ENCODE peak calls at places on chromosomes 13 and 19, in five cellular contexts. X, J, L, N and R are unnamed samples.

GRCh38 chr13:48559638-48560320 is 26.9 kb upstream of the RCBTB2 start:
- DNase-seq in X (peak), N (no peak), J (no peak), L (no peak), R (no peak)

GRCh38 chr19:19366691-19367396 is 38.6 kb upstream of the GATAD2A start:
- DNase-seq in X (peak), J (peak), L (peak), N (peak), R (peak)

GRCh38 chr13:36432106-36432544 is at the start of gene CCNA1:
- DNase-seq in N (no peak), X (no peak), L (no peak), J (no peak), R (no peak)

GRCh38 chr19:58003153-58003828 is 671 bp upstream of the ZNF606 start:
- DNase-seq in L (peak), J (no peak), N (peak), X (no peak), R (no peak)

GRCh38 chr19:32041681-32042292 is 303.6 kb upstream of the ZNF507 start:
- DNase-seq in N (peak), L (peak), X (no peak), J (no peak), R (peak)

GRCh38 chr19:16268676-16269319 is 55.8 kb upstream of the KLF2 start:
- DNase-seq in L (no peak), X (no peak), N (no peak), J (no peak), R (no peak)

GRCh38 chr13:75825161-75825560 is 189.0 kb downstream of the LMO7 start:
- DNase-seq in N (no peak), X (no peak), L (no peak), J (no peak), R (no peak)

GRCh38 chr13:109381546-109382180 is 404.7 kb downstream of the IRS2 start:
- DNase-seq in L (peak), X (peak), N (no peak), J (no peak), R (no peak)

GRCh38 chr19:38734176-38734425 is 10.2 kb downstream of the CAPN12 start:
- DNase-seq in L (no peak), X (no peak), J (no peak), N (no peak), R (no peak)

GRCh38 chr19:1259873-1260748 is 9.0 kb upstream of the CIRBP start:
- DNase-seq in X (no peak), L (no peak), J (no peak), N (no peak), R (peak)

GRCh38 chr19:29774126-29774525 is 37.7 kb upstream of the CCNE1 start:
- DNase-seq in L (no peak), N (no peak), X (no peak), J (no peak), R (no peak)

GRCh38 chr13:67934615-67935330 is 704.6 kb upstream of the PCDH9 start:
- DNase-seq in L (peak), J (no peak), X (no peak), N (no peak), R (no peak)

GRCh38 chr13:74070065-74070464 is 64.1 kb downstream of the KLF12 start:
- DNase-seq in J (no peak), X (no peak), N (no peak), L (no peak), R (no peak)

GRCh38 chr19:4730740-4731171 is 7.1 kb upstream of the DPP9 start:
- DNase-seq in L (peak), X (no peak), N (no peak), J (no peak), R (no peak)

GRCh38 chr19:51083783-51084182 is 1.1 kb upstream of the KLK14 start:
- DNase-seq in L (no peak), J (no peak), N (no peak), X (no peak), R (no peak)

GRCh38 chr13:113915012-113915763 is 51.3 kb upstream of the GAS6 start:
- DNase-seq in X (no peak), N (no peak), J (peak), L (no peak), R (no peak)

GRCh38 chr13:28530729-28531194 is 35.8 kb upstream of the FLT1 start:
- DNase-seq in X (no peak), J (no peak), L (peak), N (no peak), R (no peak)

GRCh38 chr13:104357672-104358314 is 1291.6 kb upstream of the SLC10A2 start:
- DNase-seq in N (no peak), J (no peak), X (no peak), L (no peak), R (no peak)

GRCh38 chr19:9865732-9866627 is 30.9 kb downstream of the PIN1 start:
- DNase-seq in X (no peak), N (no peak), L (no peak), J (no peak), R (no peak)

GRCh38 chr19:39941615-39942507 is 7.4 kb upstream of the FCGBP start:
- DNase-seq in L (peak), X (peak), J (no peak), N (peak), R (no peak)

GRCh38 chr13:72473321-72473720 is 254.1 kb downstream of the MZT1 start:
- DNase-seq in X (no peak), J (no peak), L (no peak), N (no peak), R (no peak)

GRCh38 chr13:101424381-101425155 is 8.3 kb upstream of the NALCN start:
- DNase-seq in J (no peak), X (no peak), N (no peak), L (no peak), R (no peak)

GRCh38 chr13:35961002-35961401 is 170.2 kb downstream of the DCLK1 start:
- DNase-seq in L (no peak), X (peak), N (no peak), J (no peak), R (no peak)

GRCh38 chr19:46202872-46203860 is 26.4 kb upstream of the IGFL1 start:
- DNase-seq in J (no peak), N (no peak), X (no peak), L (no peak), R (no peak)

GRCh38 chr19:2032296-2032941 is 16.9 kb upstream of the BTBD2 start:
- DNase-seq in N (peak), J (peak), X (peak), L (peak), R (peak)

GRCh38 chr19:10871711-10872550 is 578 bp downstream of the CARM1 start:
- DNase-seq in N (peak), J (peak), L (peak), X (no peak), R (peak)

GRCh38 chr13:100478107-100478809 is 110.3 kb downstream of the GGACT start:
- DNase-seq in X (no peak), L (no peak), J (no peak), N (no peak), R (no peak)

GRCh38 chr13:110912651-110913051 is 2.2 kb downstream of the ANKRD10 start:
- DNase-seq in X (peak), J (peak), N (peak), L (peak), R (no peak)

GRCh38 chr19:17259118-17259780 is 5.3 kb downstream of the USHBP1 start:
- DNase-seq in J (no peak), L (peak), N (no peak), X (no peak), R (no peak)

GRCh38 chr19:50432221-50432626 is 468 bp upstream of the MYBPC2 start:
- DNase-seq in L (peak), X (no peak), J (no peak), N (peak), R (no peak)

GRCh38 chr19:38813323-38813722 is 578 bp upstream of the LGALS4 start:
- DNase-seq in X (no peak), L (no peak), J (no peak), N (no peak), R (peak)

GRCh38 chr13:69425235-69425634 is 682.4 kb upstream of the ATXN8OS start:
- DNase-seq in N (no peak), X (no peak), L (no peak), J (no peak), R (no peak)

GRCh38 chr19:20273376-20273775 is 106.4 kb downstream of the ZNF486 start:
- DNase-seq in J (no peak), L (no peak), N (no peak), X (no peak), R (no peak)

GRCh38 chr19:51572415-51572814 is 1.3 kb downstream of the ZNF175 start:
- DNase-seq in N (no peak), J (no peak), X (no peak), L (peak), R (no peak)

GRCh38 chr19:18017275-18018083 is 9.5 kb downstream of the ARRDC2 start:
- DNase-seq in J (no peak), L (no peak), N (peak), X (no peak), R (no peak)

GRCh38 chr13:93435651-93436050 is 209.0 kb downstream of the GPC6 start:
- DNase-seq in J (no peak), N (no peak), L (no peak), X (no peak), R (no peak)

GRCh38 chr13:24834902-24835510 is 71.0 kb downstream of the RNF17 start:
- DNase-seq in J (no peak), N (no peak), X (no peak), L (no peak), R (no peak)

GRCh38 chr13:85013006-85013405 is 786.2 kb downstream of the SLITRK6 start:
- DNase-seq in X (no peak), J (no peak), L (no peak), N (no peak), R (no peak)

GRCh38 chr13:29704648-29705047 is 109.2 kb upstream of the SLC7A1 start:
- DNase-seq in N (no peak), L (peak), X (no peak), J (no peak), R (no peak)

DNA sequence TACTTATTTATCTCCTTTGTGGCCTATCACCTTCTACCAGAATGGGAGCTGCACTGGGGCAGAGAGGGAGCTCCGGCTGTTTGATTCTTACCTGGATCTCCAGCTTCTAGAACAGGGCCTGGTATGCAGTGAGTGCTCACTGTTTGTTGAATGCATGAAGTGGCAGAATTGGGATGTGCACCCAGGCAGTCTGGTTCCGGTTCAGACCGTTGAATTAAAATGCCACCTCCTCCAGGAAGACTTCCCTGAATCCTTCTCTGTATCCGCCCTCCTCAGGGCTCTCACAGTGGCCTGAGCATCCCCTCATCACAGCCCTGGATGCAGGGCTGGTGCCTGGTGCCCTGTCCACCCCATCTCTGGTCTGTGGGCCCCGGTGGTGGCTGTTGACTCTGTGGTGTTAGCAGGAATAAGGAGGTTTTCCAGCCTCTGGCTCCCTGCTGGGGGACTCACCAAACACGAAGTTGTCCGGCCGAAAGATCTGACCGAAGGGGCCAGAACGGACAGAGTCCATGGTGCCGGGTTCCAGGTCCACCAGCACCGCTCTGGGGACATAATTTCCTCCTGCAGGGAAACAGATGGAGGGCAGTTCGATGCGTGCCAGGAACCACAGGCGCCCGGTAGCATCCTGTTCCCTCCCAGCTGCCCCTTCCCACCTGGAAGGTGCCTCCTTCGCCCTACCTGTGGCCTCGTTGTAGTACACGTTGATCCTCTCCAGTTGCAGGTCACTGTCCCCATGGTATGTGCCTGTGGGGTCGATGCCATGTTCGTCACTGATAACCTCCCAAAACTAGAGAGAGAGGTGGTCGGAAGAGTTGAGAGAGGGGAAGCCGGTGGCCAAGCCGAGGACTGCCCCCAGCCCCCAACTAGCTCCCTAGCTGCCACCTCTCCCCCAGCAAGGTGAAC is 1.0 kb downstream of the TUBB4A start:
- DNase-seq in J (no peak), X (no peak), N (no peak), L (no peak), R (no peak)
- H3K4me3 ChIP-seq in J (peak), X (no peak), N (no peak), L (peak), R (no peak)

DNA sequence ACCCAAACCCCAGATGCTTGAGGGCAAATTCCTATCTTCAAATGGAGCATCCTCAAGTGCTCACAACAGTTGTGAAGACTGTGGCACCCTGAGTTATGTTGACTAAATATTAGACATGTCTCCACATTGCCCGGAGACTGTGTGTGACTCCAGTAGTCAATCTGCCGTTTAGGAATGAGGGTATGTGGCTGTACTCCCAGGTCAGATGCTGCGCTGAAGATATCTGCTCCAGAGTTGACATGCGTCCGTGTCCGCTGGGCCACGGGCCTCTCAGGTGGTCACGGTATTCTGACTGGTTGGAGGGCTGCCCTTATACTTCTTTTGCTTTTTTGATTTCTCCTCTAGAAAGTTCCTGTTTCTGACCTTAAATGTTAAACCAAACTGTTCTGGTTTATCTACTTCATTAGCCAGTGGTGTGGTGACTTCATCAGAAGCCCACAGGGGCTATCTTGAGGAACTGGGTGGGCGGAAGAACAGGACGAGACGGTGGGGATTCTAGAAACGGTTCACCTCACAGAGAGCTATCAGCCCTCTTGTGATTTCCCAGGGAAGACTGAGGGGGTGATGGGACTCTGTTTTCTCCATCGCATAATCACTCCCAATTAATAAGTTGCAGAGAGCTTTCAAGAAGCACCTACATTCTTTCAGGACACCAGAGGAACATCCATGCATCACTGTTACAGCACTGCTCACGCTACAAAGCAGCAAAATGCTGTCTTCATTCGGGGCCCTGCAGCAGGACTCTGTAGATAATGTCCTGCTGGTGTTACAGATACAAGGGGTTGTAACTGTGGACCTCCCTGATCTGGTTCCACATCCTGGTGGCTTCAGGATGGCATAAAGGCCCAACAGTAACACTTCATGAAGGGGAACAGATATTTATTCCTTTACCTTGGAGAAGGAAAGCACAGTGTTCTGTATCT is 1.3 kb upstream of the LCP1 start:
- DNase-seq in L (no peak), J (no peak), X (no peak), N (no peak), R (no peak)
- H3K4me3 ChIP-seq in L (no peak), J (no peak), X (no peak), N (no peak), R (no peak)

DNA sequence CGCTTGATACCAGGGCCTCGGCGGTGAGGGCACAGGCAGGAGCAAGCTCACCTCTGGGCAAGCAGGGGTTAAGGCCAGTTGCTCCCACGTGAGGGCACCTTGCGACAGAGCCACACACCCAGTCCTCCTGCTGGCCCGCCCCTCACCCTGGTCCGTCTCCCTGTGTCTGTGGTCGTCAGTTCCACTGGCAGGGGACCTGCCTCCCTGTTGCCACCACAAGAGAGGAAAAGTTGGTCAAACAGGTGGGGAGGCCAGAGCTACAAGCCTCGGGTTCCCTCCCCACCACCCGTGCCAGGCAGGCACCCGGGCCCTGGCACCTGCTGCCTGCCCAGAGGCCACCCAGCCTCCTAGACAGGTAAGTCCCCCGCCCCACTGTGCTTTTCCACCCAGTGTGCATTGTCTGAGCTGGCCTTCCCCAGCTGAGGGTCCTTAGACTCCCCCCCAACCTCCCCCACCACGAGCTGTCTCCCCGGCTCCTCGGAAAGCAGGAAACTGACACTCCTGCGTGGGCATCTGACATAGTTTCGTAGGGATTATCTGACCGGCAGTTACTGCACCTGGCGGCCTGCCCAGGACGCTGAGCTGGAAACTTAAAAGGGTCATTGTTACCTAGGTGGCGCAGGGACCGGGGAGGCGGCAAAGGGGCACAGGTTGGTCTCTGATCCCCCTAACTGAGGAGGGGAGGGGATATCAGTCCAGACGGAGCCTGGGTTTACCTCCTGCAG is at the start of gene TJP3:
- DNase-seq in X (peak), J (no peak), L (no peak), N (peak), R (peak)
- H3K4me3 ChIP-seq in X (no peak), J (no peak), L (no peak), N (no peak), R (peak)

GRCh38 chr13:20378721-20379120 is 146.6 kb upstream of the GJB6 start:
- DNase-seq in X (no peak), J (no peak), N (no peak), L (no peak), R (no peak)
- H3K4me3 ChIP-seq in X (no peak), J (no peak), N (no peak), L (no peak), R (no peak)

GRCh38 chr19:36256853-36257511 is 42.1 kb downstream of the ZNF146 start:
- DNase-seq in L (no peak), J (no peak), N (no peak), X (no peak), R (no peak)

GRCh38 chr19:36259211-36259610 is 44.3 kb downstream of the ZNF146 start:
- DNase-seq in N (no peak), L (no peak), J (no peak), X (no peak), R (no peak)

GRCh38 chr19:36256064-36256463 is 41.2 kb downstream of the ZNF146 start:
- DNase-seq in J (no peak), L (no peak), X (no peak), N (no peak), R (no peak)

GRCh38 chr19:36257512-36257876 is 42.6 kb downstream of the ZNF146 start:
- DNase-seq in X (no peak), N (peak), J (no peak), L (no peak), R (no peak)

DNA sequence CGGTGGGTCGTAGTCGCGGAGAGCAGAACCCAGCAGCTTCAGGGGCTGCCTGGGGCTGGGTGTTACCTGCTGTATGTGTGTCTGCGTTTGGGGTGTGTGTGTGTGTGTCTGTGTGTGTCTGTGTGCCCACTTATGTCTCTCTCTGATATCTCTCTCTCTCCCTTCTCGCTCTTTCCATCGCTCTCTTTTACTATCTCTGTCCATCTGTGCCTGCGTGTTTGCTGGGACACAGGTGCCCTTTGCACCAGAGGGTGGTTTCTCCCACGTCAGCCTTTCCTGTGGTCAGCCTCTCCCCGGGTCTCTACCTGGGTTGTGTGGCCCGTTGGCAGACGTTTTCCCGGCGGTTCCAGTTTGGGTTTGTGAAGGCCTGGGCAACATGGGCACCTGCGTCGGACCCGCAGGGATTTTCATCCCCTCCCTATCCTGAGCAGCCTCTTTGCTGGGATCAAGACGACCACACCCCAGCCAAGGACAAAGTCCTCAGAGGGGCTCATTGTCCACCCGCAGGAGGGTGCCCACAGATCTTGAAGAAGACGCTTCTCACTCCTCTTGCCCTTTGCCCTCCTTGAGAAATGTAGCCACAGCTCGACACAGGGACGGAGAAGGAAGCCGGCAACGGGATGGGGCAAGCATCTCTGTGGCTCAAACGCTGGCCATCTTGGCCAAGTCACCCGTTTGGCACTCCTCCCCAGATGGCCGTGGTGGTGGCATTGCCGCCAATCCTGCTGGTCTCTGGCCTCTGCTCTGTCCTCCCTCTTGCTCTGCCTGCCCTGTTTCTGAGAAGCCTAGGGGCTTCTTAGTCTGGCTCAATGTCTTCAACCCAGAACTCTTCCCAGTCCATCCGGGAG is 43.3 kb downstream of the ZNF146 start:
- DNase-seq in N (no peak), J (no peak), L (no peak), X (no peak), R (no peak)
- H3K4me3 ChIP-seq in N (no peak), J (no peak), L (no peak), X (no peak), R (peak)